ENCODE peak calls at places on chromosomes 5 and 9, in seven cellular contexts. O, Z, C, W, Y, R and X are unnamed samples.

GRCh38 chr5:145204741-145205140 is 630.4 kb downstream of the PRELID2 start:
- DNase-seq in W (no peak), O (no peak), C (no peak), Z (no peak), R (no peak), Y (no peak), X (peak)

GRCh38 chr9:78598120-78598519 is 301.2 kb downstream of the PSAT1 start:
- DNase-seq in R (no peak), Z (no peak), W (no peak), C (no peak), Y (no peak), O (no peak), X (no peak)

GRCh38 chr5:127615916-127616315 is 33.0 kb upstream of the CTXN3 start:
- DNase-seq in R (no peak), W (no peak), Z (no peak), C (no peak), O (no peak), Y (no peak), X (no peak)

GRCh38 chr9:6873862-6874261 is 116.1 kb downstream of the KDM4C start:
- DNase-seq in O (no peak), Z (no peak), R (no peak), C (no peak), Y (no peak), W (no peak), X (no peak)

GRCh38 chr5:72268753-72269410 is 51.2 kb downstream of the MRPS27 start:
- DNase-seq in C (peak), O (peak), W (no peak), Y (no peak), Z (no peak), R (peak), X (peak)

GRCh38 chr5:72654231-72654630 is 147.0 kb upstream of the ZNF366 start:
- DNase-seq in W (no peak), C (no peak), Y (no peak), Z (no peak), O (no peak), R (no peak), X (no peak)

GRCh38 chr9:38036359-38037084 is 32.5 kb downstream of the SHB start:
- DNase-seq in R (no peak), Y (no peak), O (no peak), Z (no peak), W (no peak), C (no peak), X (no peak)

GRCh38 chr9:5863092-5863746 is 27.5 kb upstream of the MLANA start:
- DNase-seq in R (peak), Z (peak), Y (no peak), C (no peak), O (no peak), W (no peak), X (peak)

GRCh38 chr5:75847561-75848021 is 130.4 kb upstream of the POC5 start:
- DNase-seq in Z (no peak), C (no peak), W (no peak), R (no peak), O (no peak), Y (no peak), X (no peak)

GRCh38 chr5:126808619-126809018 is 31.7 kb downstream of the LMNB1 start:
- DNase-seq in W (no peak), C (no peak), R (no peak), Z (no peak), O (no peak), Y (no peak), X (no peak)

GRCh38 chr9:77588319-77588937 is 59.7 kb downstream of the GNA14 start:
- DNase-seq in O (no peak), Y (no peak), Z (no peak), R (no peak), C (no peak), W (no peak), X (no peak)

GRCh38 chr5:371811-372555 is 50.5 kb downstream of the AHRR start:
- DNase-seq in R (no peak), Z (no peak), O (no peak), W (no peak), Y (no peak), C (no peak), X (peak)

GRCh38 chr9:76818271-76818670 is 54.0 kb downstream of the PCA3 start:
- DNase-seq in Z (peak), C (no peak), Y (no peak), O (no peak), W (peak), R (peak), X (peak)

GRCh38 chr5:169084775-169085566 is 216.0 kb downstream of the SLIT3 start:
- DNase-seq in R (no peak), Y (no peak), O (no peak), C (peak), Z (no peak), W (no peak), X (no peak)

GRCh38 chr9:124877383-124877782 is 15.5 kb downstream of the ARPC5L start:
- DNase-seq in C (no peak), Z (peak), O (no peak), Y (no peak), R (no peak), W (no peak), X (no peak)

GRCh38 chr9:17660158-17660557 is 81.3 kb downstream of the SH3GL2 start:
- DNase-seq in Y (no peak), W (no peak), O (no peak), C (no peak), R (no peak), Z (no peak), X (no peak)

GRCh38 chr9:3361115-3361514 is 164.7 kb downstream of the RFX3 start:
- DNase-seq in O (no peak), W (no peak), C (no peak), Y (no peak), R (no peak), Z (no peak), X (no peak)

GRCh38 chr5:1268666-1269065 is 26.2 kb downstream of the TERT start:
- DNase-seq in R (no peak), Y (no peak), Z (no peak), O (no peak), W (no peak), C (no peak), X (no peak)

GRCh38 chr9:98971168-98971914 is 27.6 kb downstream of the COL15A1 start:
- DNase-seq in R (peak), C (no peak), W (no peak), Y (no peak), Z (no peak), O (no peak), X (no peak)

GRCh38 chr9:122134822-122135528 is 24.6 kb downstream of the NDUFA8 start:
- DNase-seq in C (no peak), Z (no peak), R (no peak), W (no peak), Y (no peak), O (no peak), X (no peak)

GRCh38 chr9:84229186-84229585 is 111.4 kb downstream of the SLC28A3 start:
- DNase-seq in R (no peak), C (no peak), Y (no peak), Z (no peak), W (no peak), O (no peak), X (no peak)

GRCh38 chr5:149732500-149733128 is 2.5 kb downstream of the PPARGC1B start:
- DNase-seq in C (peak), R (peak), W (peak), O (no peak), Z (peak), Y (no peak), X (no peak)

GRCh38 chr9:112338561-112338960 is 5.1 kb upstream of the PTBP3 start:
- DNase-seq in C (no peak), Y (no peak), O (no peak), R (no peak), Z (no peak), W (no peak), X (no peak)

GRCh38 chr5:58450811-58451629 is 8.9 kb downstream of the PLK2 start:
- DNase-seq in R (no peak), O (no peak), Z (no peak), C (no peak), Y (no peak), W (no peak), X (no peak)

GRCh38 chr5:176809544-176810083 is 745 bp upstream of the UNC5A start:
- DNase-seq in Y (no peak), R (no peak), Z (no peak), W (no peak), O (no peak), C (no peak), X (no peak)

GRCh38 chr9:4831119-4831518 is 38.4 kb downstream of the RCL1 start:
- DNase-seq in Y (no peak), W (no peak), C (no peak), Z (no peak), O (no peak), R (no peak), X (no peak)

GRCh38 chr9:32966036-32966435 is 35.4 kb downstream of the APTX start:
- DNase-seq in O (no peak), R (no peak), Z (no peak), Y (no peak), W (no peak), C (no peak), X (no peak)

GRCh38 chr5:66223637-66224036 is 79.5 kb downstream of the SREK1 start:
- DNase-seq in W (no peak), C (no peak), Z (no peak), Y (no peak), O (no peak), R (no peak), X (no peak)

GRCh38 chr5:17445185-17445584 is 52.8 kb upstream of the TAF11L2 start:
- DNase-seq in Y (no peak), R (no peak), W (no peak), Z (no peak), C (no peak), O (no peak), X (peak)

DNA sequence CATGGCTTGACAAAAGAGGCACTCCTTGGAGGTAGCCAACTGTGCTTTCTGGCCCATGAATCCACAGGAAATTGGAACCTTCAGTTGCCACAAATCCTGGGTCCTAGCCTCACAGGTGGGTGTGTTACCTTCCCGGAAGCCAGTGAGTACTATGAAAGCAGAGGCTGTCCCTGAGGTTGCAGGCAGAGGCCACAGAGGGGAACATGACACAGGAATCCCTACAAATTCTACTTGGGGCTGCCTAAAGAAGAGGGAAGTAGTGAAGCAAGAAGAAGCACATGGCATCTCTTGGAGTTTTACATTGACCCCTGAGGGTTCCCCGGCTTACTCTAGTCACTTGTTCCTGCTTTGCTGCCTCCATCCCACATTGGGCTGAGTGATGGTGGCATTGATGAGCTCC is 2.6 kb downstream of the SLC22A5 start:
- DNase-seq in R (no peak), Y (no peak), O (no peak), Z (no peak), C (no peak), W (no peak), X (no peak)
- TF ChIP-seq CTCF in R (no peak), Y (no peak), O (no peak), Z (no peak), C (no peak), W (no peak), X (no peak)

DNA sequence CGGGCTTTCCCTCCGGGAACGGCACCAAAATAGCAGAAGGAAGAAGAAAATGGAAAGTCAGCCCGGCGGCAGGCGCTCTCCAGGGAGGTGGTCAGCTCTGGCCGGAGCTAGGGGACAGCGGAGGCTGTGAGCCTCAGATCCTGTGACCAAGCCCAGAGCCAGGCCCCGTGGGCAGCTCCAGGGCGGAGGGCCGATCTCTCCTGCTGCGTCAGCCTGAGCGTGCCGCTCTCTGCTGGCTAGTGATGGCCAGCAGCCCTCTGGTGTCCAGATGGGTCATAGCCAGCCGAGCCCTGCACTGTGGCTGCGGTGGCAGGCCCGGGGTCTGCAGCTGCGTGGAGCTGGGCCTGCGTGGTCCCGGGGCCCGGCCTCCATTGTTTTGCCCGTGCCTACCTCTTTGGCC is 16.9 kb upstream of the NRARP start:
- DNase-seq in O (peak), R (peak), C (peak), W (peak), Y (no peak), Z (peak), X (peak)
- TF ChIP-seq CTCF in O (no peak), R (peak), C (peak), W (peak), Y (no peak), Z (no peak), X (no peak)

GRCh38 chr9:126228779-126229444 is 97.7 kb upstream of the MVB12B start:
- DNase-seq in Y (peak), O (peak), R (peak), Z (no peak), C (peak), W (peak), X (peak)
- TF ChIP-seq CTCF in Y (peak), O (peak), R (peak), Z (peak), C (peak), W (peak), X (peak)

GRCh38 chr5:172665049-172665541 is 24.0 kb downstream of the NEURL1B start:
- DNase-seq in C (no peak), Z (no peak), R (no peak), O (no peak), W (no peak), Y (no peak), X (no peak)

GRCh38 chr5:172669808-172670402 is 28.8 kb downstream of the NEURL1B start:
- DNase-seq in C (no peak), W (no peak), Y (no peak), Z (no peak), R (no peak), O (no peak), X (no peak)

GRCh38 chr5:172664018-172664417 is 23.0 kb downstream of the NEURL1B start:
- DNase-seq in W (no peak), O (no peak), C (no peak), Y (no peak), R (no peak), Z (no peak), X (no peak)

GRCh38 chr5:172667786-172668735 is 27.0 kb downstream of the NEURL1B start:
- DNase-seq in Y (no peak), O (no peak), C (no peak), Z (no peak), W (no peak), R (no peak), X (no peak)

DNA sequence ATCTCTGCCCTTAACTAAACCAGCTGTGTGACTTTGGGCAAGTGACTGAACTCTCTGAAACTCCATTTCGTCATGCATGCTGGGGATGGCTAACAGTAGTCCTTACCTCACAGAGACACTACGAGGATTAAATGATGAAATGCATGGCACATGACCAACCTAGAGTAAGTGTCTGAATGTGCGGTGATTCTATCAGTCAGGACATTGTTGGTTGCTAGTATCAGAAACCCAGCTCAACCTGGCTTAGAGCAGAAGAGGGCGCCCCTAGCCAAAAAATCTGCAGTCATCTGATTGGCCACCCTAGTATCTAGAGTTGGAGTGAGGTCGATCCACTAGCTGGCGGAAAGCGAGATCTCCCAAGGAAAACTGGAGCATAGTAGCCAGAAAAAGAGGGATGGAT is 25.2 kb downstream of the NEURL1B start:
- DNase-seq in R (no peak), W (no peak), O (peak), Y (no peak), C (no peak), Z (no peak), X (no peak)
- TF ChIP-seq CTCF in R (peak), W (peak), O (no peak), Y (no peak), C (no peak), Z (no peak), X (no peak)

GRCh38 chr5:62729662-62730061 is 151.0 kb downstream of the LRRC70 start:
- DNase-seq in C (no peak), W (no peak), O (no peak), Z (no peak), R (no peak), Y (no peak), X (no peak)

GRCh38 chr5:62727184-62727583 is 148.6 kb downstream of the LRRC70 start:
- DNase-seq in C (no peak), Z (no peak), Y (no peak), O (no peak), W (no peak), R (no peak), X (no peak)

GRCh38 chr5:62731011-62731410 is 152.4 kb downstream of the LRRC70 start:
- DNase-seq in W (no peak), O (no peak), C (no peak), R (no peak), Y (no peak), Z (no peak), X (no peak)

GRCh38 chr5:62732677-62733121 is 154.1 kb downstream of the LRRC70 start:
- DNase-seq in O (no peak), W (no peak), Z (no peak), C (no peak), R (no peak), Y (no peak), X (no peak)
- TF ChIP-seq CTCF in O (no peak), W (no peak), Z (no peak), C (no peak), R (no peak), Y (no peak), X (no peak)

GRCh38 chr9:72843525-72844439 is 109.1 kb downstream of the ALDH1A1 start:
- DNase-seq in Z (no peak), W (no peak), R (no peak), Y (no peak), C (no peak), O (no peak), X (no peak)
- TF ChIP-seq CTCF in Z (no peak), W (no peak), R (no peak), Y (no peak), C (no peak), O (no peak), X (no peak)